ENCODE peak calls at places on chromosomes 11 and 22, in six cellular contexts. N is neuronal stem cell; B is effector memory CD4-positive, alpha-beta T cell; L is stomach; H is lower lobe of right lung; E is adrenal gland. C is an unnamed sample.

GRCh38 chr11:57751676-57752253 is at the start of gene BTBD18:
- DNase-seq in N (no peak), B (no peak), L (peak; percentile 56), H (no peak), E (peak; percentile 77), C (no peak)

GRCh38 chr22:49432211-49432905 is 395.3 kb downstream of the BRD1 start:
- DNase-seq in N (no peak), B (no peak), L (no peak), H (no peak), E (no peak), C (no peak)

GRCh38 chr11:71452354-71453020 is 516 bp upstream of the NADSYN1 start:
- DNase-seq in N (no peak), B (peak; percentile 55), L (peak; percentile 63), H (peak; percentile 65), E (peak; percentile 66), C (no peak)

GRCh38 chr11:126764221-126764620 is 236.3 kb downstream of the KIRREL3 start:
- DNase-seq in N (no peak), B (no peak), L (no peak), H (no peak), E (no peak), C (no peak)

GRCh38 chr11:82680252-82680651 is 53.4 kb downstream of the FAM181B start:
- DNase-seq in N (no peak), B (no peak), L (no peak), H (no peak), E (no peak), C (no peak)

GRCh38 chr11:59761985-59762384 is 6.8 kb downstream of the STX3 start:
- DNase-seq in N (no peak), B (no peak), L (no peak), H (no peak), E (peak; percentile 23), C (no peak)

GRCh38 chr11:78276311-78276710 is 87.6 kb downstream of the USP35 start:
- DNase-seq in N (no peak), B (no peak), L (no peak), H (no peak), E (no peak), C (no peak)

GRCh38 chr11:72730243-72730642 is 22.0 kb downstream of the ARAP1 start:
- DNase-seq in N (no peak), B (no peak), L (no peak), H (no peak), E (no peak), C (no peak)

GRCh38 chr11:121534131-121535093 is 81.6 kb upstream of the SORL1-AS1 start:
- DNase-seq in N (no peak), B (no peak), L (peak; percentile 46), H (no peak), E (no peak), C (no peak)

GRCh38 chr11:77793972-77794371 is 26.6 kb downstream of the RSF1 start:
- DNase-seq in N (no peak), B (no peak), L (no peak), H (no peak), E (no peak), C (no peak)

GRCh38 chr11:78567209-78567608 is 7.5 kb downstream of the NARS2 start:
- DNase-seq in N (no peak), B (no peak), L (no peak), H (no peak), E (no peak), C (no peak)

GRCh38 chr11:74543991-74544390 is 48.4 kb upstream of the POLD3 start:
- DNase-seq in N (no peak), B (no peak), L (peak; percentile 69), H (no peak), E (no peak), C (no peak)

GRCh38 chr11:76415073-76415472 is 29.7 kb upstream of the EMSY start:
- DNase-seq in N (no peak), B (no peak), L (no peak), H (no peak), E (no peak), C (no peak)

GRCh38 chr22:27094633-27095308 is 437.4 kb downstream of the MIAT start:
- DNase-seq in N (no peak), B (no peak), L (no peak), H (no peak), E (no peak), C (no peak)

GRCh38 chr22:45709004-45709739 is 37.5 kb downstream of the ATXN10 start:
- DNase-seq in N (no peak), B (no peak), L (no peak), H (no peak), E (peak; percentile 31), C (no peak)

GRCh38 chr22:49886346-49887073 is 31.7 kb downstream of the ALG12 start:
- DNase-seq in N (no peak), B (no peak), L (no peak), H (no peak), E (no peak), C (no peak)

GRCh38 chr11:526192-526591 is 9.2 kb downstream of the HRAS start:
- DNase-seq in N (no peak), B (no peak), L (no peak), H (no peak), E (no peak), C (no peak)

GRCh38 chr11:71410363-71410966 is 37.7 kb downstream of the DHCR7 start:
- DNase-seq in N (no peak), B (no peak), L (no peak), H (no peak), E (no peak), C (no peak)

GRCh38 chr22:41913842-41914534 is 886 bp downstream of the SHISA8 start:
- DNase-seq in N (no peak), B (no peak), L (no peak), H (no peak), E (no peak), C (no peak)

GRCh38 chr22:41915783-41916493 is 1.1 kb upstream of the SHISA8 start:
- DNase-seq in N (no peak), B (no peak), L (no peak), H (no peak), E (no peak), C (no peak)

GRCh38 chr22:41913040-41913719 is 1.7 kb downstream of the SHISA8 start:
- DNase-seq in N (no peak), B (no peak), L (no peak), H (no peak), E (peak; percentile 82), C (no peak)

GRCh38 chr22:41915035-41915782 is at the start of gene SHISA8:
- DNase-seq in N (no peak), B (peak; percentile 39), L (peak; percentile 67), H (no peak), E (peak; percentile 61), C (no peak)

DNA sequence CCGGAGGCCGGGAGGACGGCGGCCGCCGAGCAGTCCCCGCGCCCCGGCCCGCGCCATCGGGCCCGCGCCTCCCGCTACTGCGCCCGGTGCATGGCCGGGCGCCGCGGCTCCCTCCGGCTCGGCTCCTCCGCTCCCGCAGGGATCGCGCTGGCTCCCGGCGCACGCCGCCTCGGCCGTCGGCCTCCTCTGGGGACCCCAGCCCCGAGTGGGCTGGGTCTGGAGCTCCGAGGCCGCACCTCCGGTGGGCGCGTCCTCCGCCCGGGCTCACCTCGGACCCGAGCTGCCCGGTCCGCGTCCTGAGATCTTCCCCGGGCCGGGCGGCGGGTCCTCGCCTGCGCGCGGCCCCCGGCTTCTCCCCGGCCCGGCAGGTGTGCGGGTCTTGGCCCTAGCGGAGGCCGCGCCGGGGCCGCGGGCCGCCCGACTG is 251 bp downstream of the SHISA8 start:
- DNase-seq in N (no peak), B (no peak), L (no peak), H (no peak), E (no peak), C (no peak)
- H3K4me3 ChIP-seq in N (peak overlapping the region; percentile 21), B (no peak overlapping the region), L (peak overlapping the region; percentile 43), H (peak overlapping the region; percentile 41), E (no peak overlapping the region), C (no peak overlapping the region)

DNA sequence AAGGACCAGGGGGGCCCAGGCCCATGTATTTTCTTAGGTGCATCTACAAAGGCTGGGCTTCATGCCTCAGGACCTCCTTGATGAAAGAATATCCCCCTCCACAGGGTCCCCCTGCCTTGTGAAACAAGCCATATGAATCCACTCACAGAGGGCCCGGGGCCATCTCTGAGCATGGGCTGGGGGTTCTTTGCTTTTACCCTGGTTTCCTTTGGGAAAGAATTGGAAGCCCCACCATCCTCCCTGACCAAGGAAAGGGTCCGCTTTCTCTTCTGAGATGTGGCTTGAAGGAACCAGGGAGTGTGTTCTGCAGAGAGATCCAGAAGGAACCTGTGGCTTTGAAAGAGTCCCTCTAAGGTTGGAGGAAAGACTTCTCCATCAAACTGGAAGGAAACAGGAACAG is 9.2 kb upstream of the ANO1 start:
- DNase-seq in N (no peak), B (no peak), L (no peak), H (no peak), E (no peak), C (no peak)
- H3K4me1 ChIP-seq in N (peaks cover 15% of the 10 kb centered on the region), B (no peaks in the 10 kb centered on the region), L (peaks cover 6% of the 10 kb centered on the region), H (peaks cover 3% of the 10 kb centered on the region), E (no peaks in the 10 kb centered on the region), C (no peaks in the 10 kb centered on the region)

GRCh38 chr11:2928605-2929510 is at the start of gene PHLDA2:
- DNase-seq in N (no peak), B (peak; percentile 46), L (peak; percentile 71), H (peak; percentile 72), E (no peak), C (no peak)

GRCh38 chr11:2927493-2927800 is 1.8 kb downstream of the PHLDA2 start:
- DNase-seq in N (no peak), B (no peak), L (no peak), H (no peak), E (no peak), C (no peak)

GRCh38 chr11:2926611-2927492 is 2.4 kb downstream of the PHLDA2 start:
- DNase-seq in N (no peak), B (no peak), L (no peak), H (peak; percentile 37), E (no peak), C (no peak)

GRCh38 chr11:2929511-2929879 is 275 bp upstream of the PHLDA2 start:
- DNase-seq in N (no peak), B (peak; percentile 28), L (peak; percentile 84), H (peak; percentile 75), E (peak; percentile 49), C (no peak)

GRCh38 chr11:2927851-2928604 is 1.2 kb downstream of the PHLDA2 start:
- DNase-seq in N (no peak), B (no peak), L (no peak), H (peak; percentile 43), E (no peak), C (no peak)
- H3K27ac ChIP-seq in N (no peak overlapping the region), B (no peak overlapping the region), L (peak overlapping the region; percentile 87), H (peak overlapping the region; percentile 44), E (no peak overlapping the region), C (no peak overlapping the region)

DNA sequence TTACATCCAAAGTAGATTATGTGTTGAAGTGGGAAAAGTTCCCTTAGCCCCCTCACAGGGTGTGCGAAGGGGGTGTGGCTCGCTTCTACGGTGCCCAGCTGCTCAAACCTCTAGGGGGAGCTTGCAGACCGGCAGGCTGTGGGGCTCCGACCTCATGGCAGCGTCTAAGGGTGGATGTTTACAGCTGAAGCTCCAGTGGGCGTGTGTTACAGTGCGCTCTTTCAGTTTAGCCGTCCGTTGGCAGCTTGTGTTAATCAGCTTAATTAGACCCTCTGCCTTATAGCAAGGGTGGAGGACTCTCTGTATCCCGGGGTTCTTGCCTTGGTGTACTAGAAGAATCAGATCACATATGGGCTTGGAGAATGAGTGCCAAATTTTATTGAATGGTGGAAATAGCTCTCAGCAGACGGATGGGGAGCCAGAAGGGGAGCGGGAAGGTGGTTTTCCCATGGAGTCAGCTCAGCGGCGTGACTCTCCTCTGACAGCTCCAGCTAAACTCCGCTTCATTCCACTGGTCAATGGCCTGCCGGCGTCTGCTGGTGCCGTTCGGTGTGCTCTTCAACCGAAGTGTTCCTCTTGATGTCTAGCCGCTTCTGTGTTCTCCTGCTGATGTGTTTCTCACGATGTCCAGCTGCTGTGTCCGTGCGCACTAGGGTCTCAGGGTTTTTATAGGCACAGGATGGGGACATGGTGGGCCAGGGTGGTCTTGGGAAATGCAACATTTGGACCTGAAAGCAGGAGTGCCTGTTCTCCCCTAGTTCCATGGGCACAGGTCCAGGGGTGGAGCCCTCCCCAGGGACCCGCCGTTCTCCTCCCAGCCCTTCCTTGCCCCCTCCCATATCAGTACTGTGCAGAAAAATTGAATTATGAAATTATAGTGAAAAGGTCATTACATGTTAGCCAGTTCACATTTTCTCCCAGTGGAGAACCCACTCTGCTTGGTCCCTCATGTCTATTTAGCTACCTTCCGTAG is 28.6 kb upstream of the OR10G7 start:
- DNase-seq in N (peak; percentile 41), B (no peak), L (no peak), H (peak; percentile 66), E (peak; percentile 27), C (peak; percentile 73)
- H3K4me3 ChIP-seq in N (no peak overlapping the region), B (no peak overlapping the region), L (no peak overlapping the region), H (peak overlapping the region; percentile 22), E (no peak overlapping the region), C (peak overlapping the region; percentile 29)